ENCODE peak calls at places on chromosomes 4 and X, in five cellular contexts. One of them, this sample, is unnamed.

GRCh38 chr4:53221832-53222480 is 143.9 kb downstream of the SCFD2 start:
- DNase-seq in AG04450: no peak
- DNase-seq in BE2C: no peak
- DNase-seq in kidney: no peak
- DNase-seq in PC-3: no peak
- DNase-seq in this sample: no peak

GRCh38 chr4:143558286-143558685 is 44.8 kb downstream of the SMARCA5 start:
- DNase-seq in AG04450: no peak
- DNase-seq in BE2C: no peak
- DNase-seq in kidney: no peak
- DNase-seq in PC-3: no peak
- DNase-seq in this sample: no peak

GRCh38 chr4:94304365-94304971 is 38.2 kb downstream of the HPGDS start:
- DNase-seq in AG04450: no peak
- DNase-seq in BE2C: peak; percentile 39
- DNase-seq in kidney: no peak
- DNase-seq in PC-3: peak; percentile 60
- DNase-seq in this sample: no peak

GRCh38 chrX:151902813-151903591 is 9.7 kb upstream of the MAGEA4 start:
- DNase-seq in AG04450: peak; percentile 55
- DNase-seq in BE2C: no peak
- DNase-seq in kidney: no peak
- DNase-seq in PC-3: peak; percentile 54
- DNase-seq in this sample: no peak

GRCh38 chr4:65724973-65725372 is 54.7 kb upstream of the EPHA5 start:
- DNase-seq in AG04450: no peak
- DNase-seq in BE2C: no peak
- DNase-seq in kidney: no peak
- DNase-seq in PC-3: no peak
- DNase-seq in this sample: no peak

GRCh38 chr4:39763714-39764572 is 66.0 kb downstream of the UBE2K start:
- DNase-seq in AG04450: no peak
- DNase-seq in BE2C: no peak
- DNase-seq in kidney: no peak
- DNase-seq in PC-3: no peak
- DNase-seq in this sample: no peak

GRCh38 chr4:56323386-56323785 is 63.9 kb downstream of the AASDH start:
- DNase-seq in AG04450: no peak
- DNase-seq in BE2C: no peak
- DNase-seq in kidney: no peak
- DNase-seq in PC-3: no peak
- DNase-seq in this sample: no peak

GRCh38 chr4:81666491-81666890 is 194.8 kb upstream of the RASGEF1B start:
- DNase-seq in AG04450: no peak
- DNase-seq in BE2C: no peak
- DNase-seq in kidney: no peak
- DNase-seq in PC-3: no peak
- DNase-seq in this sample: no peak

GRCh38 chr4:169283114-169283509 is 12.4 kb upstream of the SH3RF1 start:
- DNase-seq in AG04450: peak; percentile 62
- DNase-seq in BE2C: no peak
- DNase-seq in kidney: no peak
- DNase-seq in PC-3: peak; percentile 89
- DNase-seq in this sample: no peak

GRCh38 chrX:130902783-130903613 is at the start of gene ENOX2:
- DNase-seq in AG04450: peak; percentile 85
- DNase-seq in BE2C: peak; percentile 92
- DNase-seq in kidney: peak; percentile 97
- DNase-seq in PC-3: peak; percentile 96
- DNase-seq in this sample: peak; percentile 82

GRCh38 chrX:52988985-52989917 is 30.9 kb upstream of the FAM156A start:
- DNase-seq in AG04450: no peak
- DNase-seq in BE2C: no peak
- DNase-seq in kidney: no peak
- DNase-seq in PC-3: peak; percentile 37
- DNase-seq in this sample: no peak

GRCh38 chrX:97372006-97372766 is 488.5 kb downstream of the RPA4 start:
- DNase-seq in AG04450: no peak
- DNase-seq in BE2C: no peak
- DNase-seq in kidney: no peak
- DNase-seq in PC-3: no peak
- DNase-seq in this sample: no peak

GRCh38 chr4:94419549-94419948 is 32.2 kb upstream of the PDLIM5 start:
- DNase-seq in AG04450: no peak
- DNase-seq in BE2C: no peak
- DNase-seq in kidney: no peak
- DNase-seq in PC-3: no peak
- DNase-seq in this sample: no peak

GRCh38 chrX:154532690-154533089 is 14.0 kb downstream of the G6PD start:
- DNase-seq in AG04450: no peak
- DNase-seq in BE2C: no peak
- DNase-seq in kidney: no peak
- DNase-seq in PC-3: no peak
- DNase-seq in this sample: no peak

GRCh38 chr4:102578819-102579218 is 77.7 kb downstream of the NFKB1 start:
- DNase-seq in AG04450: no peak
- DNase-seq in BE2C: no peak
- DNase-seq in kidney: no peak
- DNase-seq in PC-3: no peak
- DNase-seq in this sample: no peak

GRCh38 chr4:56229947-56230346 is 157.3 kb downstream of the AASDH start:
- DNase-seq in AG04450: no peak
- DNase-seq in BE2C: no peak
- DNase-seq in kidney: no peak
- DNase-seq in PC-3: no peak
- DNase-seq in this sample: no peak

GRCh38 chr4:77156912-77157858 is at the start of gene CCNG2:
- DNase-seq in AG04450: peak; percentile 92
- DNase-seq in BE2C: peak; percentile 86
- DNase-seq in kidney: peak; percentile 96
- DNase-seq in PC-3: peak; percentile 68
- DNase-seq in this sample: peak; percentile 75

GRCh38 chrX:53022381-53022780 is 26.2 kb upstream of the GPR173 start:
- DNase-seq in AG04450: no peak
- DNase-seq in BE2C: no peak
- DNase-seq in kidney: no peak
- DNase-seq in PC-3: no peak
- DNase-seq in this sample: no peak

GRCh38 chr4:8365951-8366350 is 74.6 kb downstream of the ACOX3 start:
- DNase-seq in AG04450: no peak
- DNase-seq in BE2C: peak; percentile 33
- DNase-seq in kidney: peak; percentile 61
- DNase-seq in PC-3: no peak
- DNase-seq in this sample: no peak

GRCh38 chr4:83204731-83205130 is 79.9 kb downstream of the COQ2 start:
- DNase-seq in AG04450: no peak
- DNase-seq in BE2C: no peak
- DNase-seq in kidney: no peak
- DNase-seq in PC-3: no peak
- DNase-seq in this sample: no peak

GRCh38 chr4:10106421-10107039 is 10.1 kb downstream of the WDR1 start:
- DNase-seq in AG04450: peak; percentile 92
- DNase-seq in BE2C: no peak
- DNase-seq in kidney: peak; percentile 91
- DNase-seq in PC-3: peak; percentile 93
- DNase-seq in this sample: peak; percentile 90

GRCh38 chrX:1205681-1206611 is 6.5 kb downstream of the CRLF2 start:
- DNase-seq in AG04450: no peak
- DNase-seq in BE2C: no peak
- DNase-seq in kidney: peak; percentile 19
- DNase-seq in PC-3: peak; percentile 57
- DNase-seq in this sample: no peak

GRCh38 chrX:85859426-85859825 is 187.9 kb downstream of the CHM start:
- DNase-seq in AG04450: no peak
- DNase-seq in BE2C: no peak
- DNase-seq in kidney: no peak
- DNase-seq in PC-3: peak; percentile 21
- DNase-seq in this sample: no peak

GRCh38 chr4:150305995-150306394 is 227.8 kb downstream of the DCLK2 start:
- DNase-seq in AG04450: no peak
- DNase-seq in BE2C: no peak
- DNase-seq in kidney: no peak
- DNase-seq in PC-3: peak; percentile 60
- DNase-seq in this sample: no peak

GRCh38 chrX:101478366-101478765 is 6.9 kb upstream of the ARMCX4 start:
- DNase-seq in AG04450: no peak
- DNase-seq in BE2C: no peak
- DNase-seq in kidney: no peak
- DNase-seq in PC-3: no peak
- DNase-seq in this sample: no peak

GRCh38 chr4:1055721-1056590 is 44.5 kb downstream of the FGFRL1 start:
- DNase-seq in AG04450: no peak
- DNase-seq in BE2C: peak; percentile 58
- DNase-seq in kidney: peak; percentile 85
- DNase-seq in PC-3: no peak
- DNase-seq in this sample: no peak

GRCh38 chr4:138222041-138222440 is 20.1 kb downstream of the SLC7A11 start:
- DNase-seq in AG04450: peak; percentile 70
- DNase-seq in BE2C: no peak
- DNase-seq in kidney: no peak
- DNase-seq in PC-3: peak; percentile 18
- DNase-seq in this sample: no peak

GRCh38 chr4:141654098-141654497 is 17.7 kb downstream of the IL15 start:
- DNase-seq in AG04450: no peak
- DNase-seq in BE2C: peak; percentile 64
- DNase-seq in kidney: no peak
- DNase-seq in PC-3: peak; percentile 65
- DNase-seq in this sample: no peak

GRCh38 chrX:72381439-72382198 is 75.9 kb upstream of the CITED1 start:
- DNase-seq in AG04450: no peak
- DNase-seq in BE2C: no peak
- DNase-seq in kidney: no peak
- DNase-seq in PC-3: no peak
- DNase-seq in this sample: no peak

GRCh38 chr4:156773648-156774357 is 197.8 kb downstream of the PDGFC start:
- DNase-seq in AG04450: no peak
- DNase-seq in BE2C: no peak
- DNase-seq in kidney: no peak
- DNase-seq in PC-3: peak; percentile 63
- DNase-seq in this sample: no peak

GRCh38 chrX:24693453-24694202 is at the start of gene POLA1:
- DNase-seq in AG04450: peak; percentile 87
- DNase-seq in BE2C: peak; percentile 93
- DNase-seq in kidney: peak; percentile 96
- DNase-seq in PC-3: peak; percentile 95
- DNase-seq in this sample: peak; percentile 90
- H3K4me3 ChIP-seq in AG04450: peak within 1 kb of the TSS; percentile 73
- H3K4me3 ChIP-seq in BE2C: peak within 1 kb of the TSS; percentile 85
- H3K4me3 ChIP-seq in kidney: peak within 1 kb of the TSS; percentile 67
- H3K4me3 ChIP-seq in PC-3: peak within 1 kb of the TSS; percentile 90
- H3K4me3 ChIP-seq in this sample: peak within 1 kb of the TSS; percentile 77

DNA sequence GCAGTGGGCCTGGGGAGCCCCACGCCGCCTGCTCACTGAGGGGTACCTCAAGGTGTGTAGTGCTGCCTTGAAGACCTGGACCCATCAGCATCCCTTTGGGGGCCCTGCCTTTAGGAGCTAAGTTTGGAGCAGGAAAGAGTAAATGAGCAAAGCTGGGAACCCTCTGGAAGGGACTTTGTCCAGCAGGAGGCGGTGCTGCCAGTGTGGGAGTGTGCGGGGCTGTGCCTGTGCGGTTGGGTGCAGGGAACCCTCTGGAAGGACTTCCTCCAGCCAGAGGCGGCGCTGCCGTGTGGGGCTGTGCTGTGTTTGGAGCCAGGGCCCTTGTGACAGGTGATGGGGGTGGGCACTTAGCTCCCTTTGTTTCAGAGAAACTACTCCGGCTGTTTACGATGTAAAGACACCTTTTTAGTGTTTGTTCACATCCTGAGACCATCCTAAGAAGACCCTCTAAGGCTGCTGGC is 25.8 kb downstream of the RGS12 start:
- DNase-seq in AG04450: no peak
- DNase-seq in BE2C: peak; percentile 16
- DNase-seq in kidney: peak; percentile 42
- DNase-seq in PC-3: no peak
- DNase-seq in this sample: peak; percentile 20
- TF ChIP-seq CTCF in AG04450: no peak
- TF ChIP-seq CTCF in BE2C: peak; percentile 10
- TF ChIP-seq CTCF in kidney: peak; percentile 12
- TF ChIP-seq CTCF in PC-3: peak; percentile 31
- TF ChIP-seq CTCF in this sample: no peak

DNA sequence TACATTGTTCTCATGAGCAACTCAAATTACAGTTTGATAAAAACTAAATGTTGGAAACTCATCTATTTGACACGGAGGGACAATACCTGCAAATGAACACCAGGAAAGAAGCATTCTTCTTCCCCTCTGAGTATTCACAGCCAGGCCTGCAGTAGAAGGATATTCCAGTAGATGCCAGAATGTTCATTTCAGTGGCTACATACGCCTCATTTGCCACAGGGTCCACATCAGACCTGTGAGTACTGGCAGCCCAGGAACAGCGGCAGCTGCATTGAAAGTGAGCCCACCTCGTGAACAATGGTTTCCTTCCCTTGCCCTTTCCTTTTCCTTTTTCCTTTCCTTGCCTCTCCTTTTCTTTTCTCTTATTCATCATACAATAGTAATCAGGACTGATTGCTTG is 81.1 kb upstream of the NEIL3 start:
- DNase-seq in AG04450: no peak
- DNase-seq in BE2C: no peak
- DNase-seq in kidney: no peak
- DNase-seq in PC-3: no peak
- DNase-seq in this sample: no peak
- H3K4me3 ChIP-seq in AG04450: no peak overlapping the region
- H3K4me3 ChIP-seq in BE2C: no peak overlapping the region
- H3K4me3 ChIP-seq in kidney: no peak overlapping the region
- H3K4me3 ChIP-seq in PC-3: no peak overlapping the region
- H3K4me3 ChIP-seq in this sample: peak overlapping the region; percentile 17

GRCh38 chr4:139809207-139810157 is 143.9 kb downstream of the MGST2 start:
- DNase-seq in AG04450: no peak
- DNase-seq in BE2C: no peak
- DNase-seq in kidney: no peak
- DNase-seq in PC-3: no peak
- DNase-seq in this sample: no peak

GRCh38 chr4:139808381-139809206 is 143.0 kb downstream of the MGST2 start:
- DNase-seq in AG04450: no peak
- DNase-seq in BE2C: no peak
- DNase-seq in kidney: no peak
- DNase-seq in PC-3: no peak
- DNase-seq in this sample: no peak

GRCh38 chr4:139810710-139811109 is 145.1 kb downstream of the MGST2 start:
- DNase-seq in AG04450: no peak
- DNase-seq in BE2C: no peak
- DNase-seq in kidney: no peak
- DNase-seq in PC-3: no peak
- DNase-seq in this sample: no peak

GRCh38 chr4:139807483-139807882 is 141.9 kb downstream of the MGST2 start:
- DNase-seq in AG04450: no peak
- DNase-seq in BE2C: no peak
- DNase-seq in kidney: no peak
- DNase-seq in PC-3: no peak
- DNase-seq in this sample: no peak

DNA sequence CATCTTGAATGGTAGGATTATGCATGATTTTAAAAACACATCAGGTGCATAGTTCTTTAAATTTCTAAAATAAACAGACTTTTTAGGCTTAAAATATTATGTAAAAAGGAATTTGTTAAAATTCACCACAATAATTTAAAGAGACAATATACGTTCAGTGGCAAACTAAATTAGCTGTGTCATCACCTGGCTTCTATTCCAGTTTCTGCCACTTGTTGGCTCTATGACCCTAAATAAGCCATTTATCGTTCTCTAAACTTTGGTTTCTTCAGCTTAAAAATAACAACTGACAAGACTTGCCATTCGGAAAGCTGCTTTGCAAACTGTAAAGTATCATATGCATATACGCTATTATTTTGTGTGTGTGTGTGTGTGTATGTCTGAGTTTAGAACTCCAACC is 141.3 kb downstream of the MGST2 start:
- DNase-seq in AG04450: no peak
- DNase-seq in BE2C: no peak
- DNase-seq in kidney: no peak
- DNase-seq in PC-3: no peak
- DNase-seq in this sample: no peak
- TF ChIP-seq CTCF in AG04450: no peak
- TF ChIP-seq CTCF in BE2C: no peak
- TF ChIP-seq CTCF in kidney: no peak
- TF ChIP-seq CTCF in PC-3: peak; percentile 24
- TF ChIP-seq CTCF in this sample: no peak

This sample was measured in dorsolateral prefrontal cortex.